ENCODE peak calls at places on chromosome 7, in nine cellular contexts. A is fibroblast of mammary gland; H is tibial artery; Q is NCI-H1092; V is HCEC 1CT; E is transverse colon; D is stimulated activated naive CD4-positive, alpha-beta T cell; X is NCI-H1417; G is amygdala. L is an unnamed sample.

GRCh38 chr7:96663871-96664445 is 45.7 kb downstream of the SEM1 start:
- DNase-seq in A (no peak), H (no peak), Q (no peak), V (no peak), E (no peak), D (no peak), X (peak), G (no peak), L (no peak)

GRCh38 chr7:149625339-149625946 is 127.8 kb upstream of the ZNF746 start:
- DNase-seq in A (peak), H (no peak), Q (peak), V (peak), E (peak), D (peak), X (no peak), G (peak), L (peak)

GRCh38 chr7:115632636-115633035 is 397.9 kb downstream of the TFEC start:
- DNase-seq in A (no peak), H (no peak), Q (no peak), V (no peak), E (no peak), D (no peak), X (no peak), G (no peak), L (no peak)

GRCh38 chr7:110347091-110347490 is 743.8 kb upstream of the LRRN3 start:
- DNase-seq in A (no peak), H (no peak), Q (peak), V (no peak), E (no peak), D (no peak), X (no peak), G (no peak), L (no peak)

GRCh38 chr7:66257481-66257880 is 52.3 kb downstream of the TPST1 start:
- DNase-seq in A (no peak), H (no peak), Q (no peak), V (peak), E (no peak), D (no peak), X (no peak), G (no peak), L (no peak)

GRCh38 chr7:48085433-48085791 is 3.7 kb upstream of the UPP1 start:
- DNase-seq in A (no peak), H (no peak), Q (no peak), V (no peak), E (no peak), D (no peak), X (no peak), G (no peak), L (no peak)

GRCh38 chr7:79458796-79459195 is 5.3 kb upstream of the MAGI2 start:
- DNase-seq in A (peak), H (no peak), Q (no peak), V (peak), E (no peak), D (no peak), X (no peak), G (no peak), L (peak)

GRCh38 chr7:107384025-107384424 is 85.8 kb upstream of the GPR22 start:
- DNase-seq in A (no peak), H (no peak), Q (no peak), V (no peak), E (no peak), D (no peak), X (no peak), G (no peak), L (no peak)

GRCh38 chr7:159008055-159008405 is 136.6 kb downstream of the VIPR2 start:
- DNase-seq in A (no peak), H (no peak), Q (peak), V (no peak), E (no peak), D (no peak), X (peak), G (no peak), L (no peak)

GRCh38 chr7:3951656-3952055 is 650.6 kb downstream of the SDK1 start:
- DNase-seq in A (no peak), H (no peak), Q (no peak), V (no peak), E (no peak), D (no peak), X (no peak), G (no peak), L (no peak)

GRCh38 chr7:82562716-82563404 is 119.3 kb upstream of the CACNA2D1 start:
- DNase-seq in A (peak), H (no peak), Q (no peak), V (peak), E (no peak), D (no peak), X (no peak), G (no peak), L (peak)

GRCh38 chr7:2947381-2947780 is 96.3 kb downstream of the CARD11 start:
- DNase-seq in A (no peak), H (peak), Q (no peak), V (no peak), E (no peak), D (no peak), X (no peak), G (no peak), L (no peak)

GRCh38 chr7:7424151-7424873 is 111.4 kb downstream of the COL28A1 start:
- DNase-seq in A (peak), H (peak), Q (peak), V (peak), E (peak), D (peak), X (peak), G (peak), L (peak)

GRCh38 chr7:23470290-23471089 is at the start of gene IGF2BP3:
- DNase-seq in A (peak), H (no peak), Q (peak), V (peak), E (peak), D (no peak), X (peak), G (no peak), L (peak)

GRCh38 chr7:116138202-116138801 is 72.0 kb upstream of the TES start:
- DNase-seq in A (peak), H (no peak), Q (peak), V (peak), E (no peak), D (no peak), X (peak), G (no peak), L (peak)

GRCh38 chr7:141686670-141687069 is 15.3 kb downstream of the DENND11 start:
- DNase-seq in A (peak), H (no peak), Q (no peak), V (no peak), E (no peak), D (no peak), X (no peak), G (no peak), L (no peak)

GRCh38 chr7:28130277-28130676 is 50.3 kb downstream of the JAZF1 start:
- DNase-seq in A (peak), H (no peak), Q (no peak), V (peak), E (no peak), D (no peak), X (no peak), G (no peak), L (peak)

GRCh38 chr7:69365588-69366241 is 232.6 kb upstream of the AUTS2 start:
- DNase-seq in A (peak), H (no peak), Q (no peak), V (no peak), E (no peak), D (no peak), X (peak), G (no peak), L (no peak)

GRCh38 chr7:116863168-116863670 is 832 bp downstream of the CAPZA2 start:
- DNase-seq in A (peak), H (peak), Q (peak), V (peak), E (peak), D (no peak), X (peak), G (peak), L (peak)

GRCh38 chr7:24283559-24283899 is 461 bp upstream of the NPY start:
- DNase-seq in A (no peak), H (no peak), Q (no peak), V (no peak), E (no peak), D (no peak), X (no peak), G (no peak), L (no peak)

GRCh38 chr7:127287133-127287532 is 34.4 kb upstream of the GRM8 start:
- DNase-seq in A (no peak), H (no peak), Q (no peak), V (no peak), E (peak), D (no peak), X (no peak), G (no peak), L (no peak)

GRCh38 chr7:22759721-22760120 is 32.7 kb downstream of the IL6 start:
- DNase-seq in A (no peak), H (no peak), Q (no peak), V (no peak), E (no peak), D (no peak), X (no peak), G (no peak), L (peak)

GRCh38 chr7:157003445-157004049 is 6.9 kb downstream of the MNX1 start:
- DNase-seq in A (no peak), H (peak), Q (no peak), V (no peak), E (peak), D (no peak), X (peak), G (no peak), L (no peak)

GRCh38 chr7:113204415-113204814 is 86.1 kb upstream of the SMIM30 start:
- DNase-seq in A (no peak), H (no peak), Q (no peak), V (no peak), E (no peak), D (no peak), X (no peak), G (no peak), L (no peak)

GRCh38 chr7:15684834-15685233 is 1.6 kb downstream of the MEOX2 start:
- DNase-seq in A (peak), H (peak), Q (peak), V (no peak), E (no peak), D (no peak), X (peak), G (no peak), L (no peak)

GRCh38 chr7:68699090-68699711 is 899.1 kb upstream of the AUTS2 start:
- DNase-seq in A (peak), H (no peak), Q (no peak), V (no peak), E (no peak), D (no peak), X (no peak), G (no peak), L (peak)

GRCh38 chr7:73680501-73680900 is 2.8 kb downstream of the DNAJC30 start:
- DNase-seq in A (no peak), H (no peak), Q (no peak), V (no peak), E (no peak), D (no peak), X (no peak), G (no peak), L (no peak)

GRCh38 chr7:34567906-34568305 is 90.1 kb upstream of the NPSR1 start:
- DNase-seq in A (no peak), H (no peak), Q (no peak), V (no peak), E (no peak), D (no peak), X (no peak), G (no peak), L (no peak)

GRCh38 chr7:93843260-93843659 is 47.3 kb downstream of the TFPI2 start:
- DNase-seq in A (peak), H (no peak), Q (no peak), V (peak), E (no peak), D (no peak), X (no peak), G (no peak), L (no peak)

GRCh38 chr7:116339564-116339963 is 129.2 kb downstream of the TES start:
- DNase-seq in A (peak), H (no peak), Q (no peak), V (peak), E (no peak), D (no peak), X (no peak), G (no peak), L (no peak)

GRCh38 chr7:151012031-151012692 is 12.1 kb downstream of the ATG9B start:
- DNase-seq in A (no peak), H (no peak), Q (no peak), V (peak), E (peak), D (no peak), X (no peak), G (no peak), L (peak)

GRCh38 chr7:14839307-14839706 is 63.2 kb downstream of the DGKB start:
- DNase-seq in A (no peak), H (no peak), Q (peak), V (no peak), E (no peak), D (no peak), X (no peak), G (no peak), L (no peak)

GRCh38 chr7:138449580-138449979 is 10.5 kb upstream of the TRIM24 start:
- DNase-seq in A (no peak), H (no peak), Q (no peak), V (no peak), E (no peak), D (no peak), X (no peak), G (no peak), L (no peak)

GRCh38 chr7:91264083-91264923 is at the start of gene FZD1:
- DNase-seq in A (peak), H (peak), Q (peak), V (peak), E (peak), D (no peak), X (peak), G (peak), L (peak)